ENCODE peak calls at places on chromosomes 3 and 15, in five cellular contexts. N is natural killer cell; C is CD8-positive, alpha-beta memory T cell; J is mesenchymal stem cell; G is activated CD4-positive, alpha-beta T cell treated with anti-CD3 and anti-CD28 coated beads for 24 hours. S is an unnamed sample.
A peak's percentile ranks its signal among the peaks of the same experiment; 100 is the strongest.

GRCh38 chr3:133540896-133541674 is 32.4 kb upstream of the CDV3 start:
- DNase-seq in N (no peak), C (no peak), J (peak; percentile 51), G (no peak), S (no peak)

GRCh38 chr3:55766753-55767152 is 279.6 kb upstream of the WNT5A start:
- DNase-seq in N (no peak), C (no peak), J (no peak), G (no peak), S (no peak)

GRCh38 chr3:23991236-23992050 is 46.4 kb downstream of the NR1D2 start:
- DNase-seq in N (no peak), C (no peak), J (peak; percentile 93), G (no peak), S (no peak)

GRCh38 chr3:52247455-52248164 is 2.1 kb downstream of the PPM1M start:
- DNase-seq in N (peak; percentile 12), C (no peak), J (no peak), G (no peak), S (no peak)

GRCh38 chr15:90035095-90035834 is 34.1 kb downstream of the ZNF710 start:
- DNase-seq in N (peak; percentile 80), C (no peak), J (peak; percentile 81), G (no peak), S (no peak)

GRCh38 chr3:25957026-25957425 is 167.1 kb downstream of the OXSM start:
- DNase-seq in N (no peak), C (no peak), J (no peak), G (no peak), S (no peak)

GRCh38 chr3:42613462-42613861 is 13.0 kb downstream of the NKTR start:
- DNase-seq in N (no peak), C (no peak), J (peak; percentile 32), G (no peak), S (no peak)

GRCh38 chr15:91424001-91424400 is 323.9 kb downstream of the SV2B start:
- DNase-seq in N (no peak), C (no peak), J (no peak), G (no peak), S (no peak)

GRCh38 chr3:140290105-140290504 is 355.1 kb downstream of the CLSTN2 start:
- DNase-seq in N (no peak), C (no peak), J (no peak), G (no peak), S (no peak)

GRCh38 chr15:84816694-84817460 is at the start of gene ALPK3:
- DNase-seq in N (no peak), C (no peak), J (peak; percentile 46), G (no peak), S (no peak)

GRCh38 chr15:42919794-42920280 is 741 bp downstream of the TTBK2 start:
- DNase-seq in N (no peak), C (no peak), J (peak; percentile 79), G (no peak), S (no peak)

GRCh38 chr15:74777769-74778598 is 3.9 kb upstream of the CSK start:
- DNase-seq in N (no peak), C (no peak), J (no peak), G (no peak), S (no peak)

GRCh38 chr3:123658860-123659221 is 74.0 kb upstream of the HACD2 start:
- DNase-seq in N (no peak), C (no peak), J (no peak), G (no peak), S (no peak)

GRCh38 chr3:172965256-172965655 is 175.8 kb downstream of the SPATA16 start:
- DNase-seq in N (no peak), C (no peak), J (peak; percentile 74), G (no peak), S (no peak)

GRCh38 chr3:133135303-133135702 is 97.1 kb downstream of the TMEM108 start:
- DNase-seq in N (no peak), C (no peak), J (no peak), G (no peak), S (no peak)

GRCh38 chr3:194425399-194425798 is 26.3 kb upstream of the GP5 start:
- DNase-seq in N (no peak), C (no peak), J (no peak), G (no peak), S (no peak)

GRCh38 chr15:69784808-69785550 is 312.7 kb downstream of the TLE3 start:
- DNase-seq in N (no peak), C (no peak), J (peak; percentile 33), G (no peak), S (no peak)

GRCh38 chr3:177438596-177439220 is 241.4 kb upstream of the TBL1XR1 start:
- DNase-seq in N (no peak), C (no peak), J (no peak), G (no peak), S (no peak)

GRCh38 chr3:133574260-133574881 is 885 bp downstream of the CDV3 start:
- DNase-seq in N (peak; percentile 78), C (peak; percentile 72), J (peak; percentile 85), G (peak; percentile 52), S (peak; percentile 60)

S was measured in naive thymus-derived CD8-positive, alpha-beta T cell.